ENCODE peak calls at places on chromosomes 4 and X, in four cellular contexts. W is renal cortical epithelial cell; Q is GM06990; C is activated CD8-positive, alpha-beta T cell treated with anti-CD3 and anti-CD28 coated beads, Interleukin-2, amount 10 ng/mL, durations not matched to agents 7 days and 5 days. J is an unnamed sample.

GRCh38 chr4:68962868-68963267 is 11.3 kb upstream of the UGT2A3 start:
- DNase-seq in W (peak), Q (no peak), C (no peak), J (no peak)

GRCh38 chr4:142818476-142818875 is 27.6 kb downstream of the INPP4B start:
- DNase-seq in W (no peak), Q (no peak), C (no peak), J (no peak)

GRCh38 chrX:39974228-39974627 is 123.5 kb downstream of the BCOR start:
- DNase-seq in W (no peak), Q (no peak), C (no peak), J (no peak)

GRCh38 chr4:125316781-125317525 is 2.2 kb downstream of the FAT4 start:
- DNase-seq in W (no peak), Q (no peak), C (no peak), J (peak)

GRCh38 chr4:1337376-1337831 is 9.6 kb upstream of the UVSSA start:
- DNase-seq in W (peak), Q (no peak), C (peak), J (no peak)

GRCh38 chr4:141132689-141133145 is 552 bp downstream of the RNF150 start:
- DNase-seq in W (no peak), Q (no peak), C (peak), J (peak)

GRCh38 chrX:134908235-134908834 is 82.5 kb upstream of the SMIM10 start:
- DNase-seq in W (no peak), Q (no peak), C (peak), J (no peak)

GRCh38 chr4:140609548-140610425 is 41.0 kb upstream of the UCP1 start:
- DNase-seq in W (peak), Q (no peak), C (no peak), J (peak)

GRCh38 chr4:78291277-78291676 is 234.2 kb downstream of the FRAS1 start:
- DNase-seq in W (no peak), Q (no peak), C (no peak), J (no peak)

GRCh38 chr4:155722816-155723499 is 35.9 kb upstream of the GUCY1B1 start:
- DNase-seq in W (peak), Q (no peak), C (no peak), J (no peak)

GRCh38 chr4:69066945-69067344 is 29.3 kb upstream of the UGT2B7 start:
- DNase-seq in W (no peak), Q (no peak), C (no peak), J (no peak)

GRCh38 chr4:162727232-162727631 is 439.5 kb downstream of the NAF1 start:
- DNase-seq in W (no peak), Q (no peak), C (no peak), J (no peak)

GRCh38 chr4:5706486-5707290 is 1.7 kb downstream of the EVC2 start:
- DNase-seq in W (no peak), Q (no peak), C (no peak), J (no peak)

GRCh38 chr4:88938138-88938537 is 118.8 kb downstream of the FAM13A start:
- DNase-seq in W (peak), Q (no peak), C (no peak), J (no peak)

GRCh38 chr4:4765811-4766210 is 93.7 kb upstream of the MSX1 start:
- DNase-seq in W (no peak), Q (no peak), C (no peak), J (no peak)